ENCODE peak calls at places on chromosomes 6 and 20, in five cellular contexts. One of them, this sample, is unnamed.

GRCh38 chr6:53906842-53907241 is 112.0 kb downstream of the LRRC1 start:
- DNase-seq in effector CD4-positive, alpha-beta T cell: no peak
- DNase-seq in aorta: no peak
- DNase-seq in astrocyte of the cerebellum: no peak
- DNase-seq in sigmoid colon: no peak
- DNase-seq in this sample: no peak

GRCh38 chr6:154438882-154439281 is 71.6 kb downstream of the CNKSR3 start:
- DNase-seq in effector CD4-positive, alpha-beta T cell: no peak
- DNase-seq in aorta: no peak
- DNase-seq in astrocyte of the cerebellum: no peak
- DNase-seq in sigmoid colon: no peak
- DNase-seq in this sample: no peak

GRCh38 chr6:15533379-15534044 is 129.3 kb downstream of the DTNBP1 start:
- DNase-seq in effector CD4-positive, alpha-beta T cell: no peak
- DNase-seq in aorta: no peak
- DNase-seq in astrocyte of the cerebellum: no peak
- DNase-seq in sigmoid colon: no peak
- DNase-seq in this sample: no peak

GRCh38 chr20:58020656-58021454 is 207.6 kb downstream of the ANKRD60 start:
- DNase-seq in effector CD4-positive, alpha-beta T cell: no peak
- DNase-seq in aorta: peak
- DNase-seq in astrocyte of the cerebellum: no peak
- DNase-seq in sigmoid colon: no peak
- DNase-seq in this sample: no peak

GRCh38 chr6:161303628-161304340 is 29.9 kb upstream of the AGPAT4 start:
- DNase-seq in effector CD4-positive, alpha-beta T cell: no peak
- DNase-seq in aorta: no peak
- DNase-seq in astrocyte of the cerebellum: no peak
- DNase-seq in sigmoid colon: no peak
- DNase-seq in this sample: no peak

GRCh38 chr6:48611332-48611731 is 500.3 kb upstream of the PTCHD4 start:
- DNase-seq in effector CD4-positive, alpha-beta T cell: no peak
- DNase-seq in aorta: no peak
- DNase-seq in astrocyte of the cerebellum: peak
- DNase-seq in sigmoid colon: no peak
- DNase-seq in this sample: no peak

GRCh38 chr20:24895898-24896658 is 53.0 kb upstream of the CST7 start:
- DNase-seq in effector CD4-positive, alpha-beta T cell: no peak
- DNase-seq in aorta: no peak
- DNase-seq in astrocyte of the cerebellum: no peak
- DNase-seq in sigmoid colon: peak
- DNase-seq in this sample: no peak

GRCh38 chr6:167699141-167700036 is 127.3 kb upstream of the AFDN start:
- DNase-seq in effector CD4-positive, alpha-beta T cell: no peak
- DNase-seq in aorta: peak
- DNase-seq in astrocyte of the cerebellum: no peak
- DNase-seq in sigmoid colon: peak
- DNase-seq in this sample: peak

GRCh38 chr20:38759135-38759534 is 10.9 kb downstream of the ACTR5 start:
- DNase-seq in effector CD4-positive, alpha-beta T cell: no peak
- DNase-seq in aorta: no peak
- DNase-seq in astrocyte of the cerebellum: no peak
- DNase-seq in sigmoid colon: no peak
- DNase-seq in this sample: no peak

GRCh38 chr6:111663692-111664564 is 58.2 kb upstream of the TRAF3IP2 start:
- DNase-seq in effector CD4-positive, alpha-beta T cell: no peak
- DNase-seq in aorta: no peak
- DNase-seq in astrocyte of the cerebellum: no peak
- DNase-seq in sigmoid colon: peak
- DNase-seq in this sample: no peak

GRCh38 chr6:139698526-139699182 is 324.2 kb upstream of the CITED2 start:
- DNase-seq in effector CD4-positive, alpha-beta T cell: no peak
- DNase-seq in aorta: no peak
- DNase-seq in astrocyte of the cerebellum: no peak
- DNase-seq in sigmoid colon: peak
- DNase-seq in this sample: no peak

GRCh38 chr6:158803733-158804143 is 15.4 kb downstream of the EZR start:
- DNase-seq in effector CD4-positive, alpha-beta T cell: peak
- DNase-seq in aorta: no peak
- DNase-seq in astrocyte of the cerebellum: no peak
- DNase-seq in sigmoid colon: no peak
- DNase-seq in this sample: peak